ENCODE peak calls at places on chromosomes 6 and 20, in ten cellular contexts. One of them, this sample, is unnamed.

GRCh38 chr6:150266309-150266708 is 102.5 kb upstream of the IYD start:
- DNase-seq in gastrocnemius medialis: no peak
- DNase-seq in CD8-positive, alpha-beta memory T cell: no peak
- DNase-seq in tibial nerve: no peak
- DNase-seq in lung: no peak
- DNase-seq in endothelial cell of umbilical vein: no peak
- DNase-seq in thoracic aorta: no peak
- DNase-seq in cardiac muscle cell: no peak
- DNase-seq in heart right ventricle: no peak
- DNase-seq in fibroblast of lung: no peak
- DNase-seq in this sample: no peak

GRCh38 chr6:45504947-45505346 is 127.2 kb upstream of the SUPT3H start:
- DNase-seq in heart right ventricle: no peak
- DNase-seq in CD8-positive, alpha-beta memory T cell: no peak
- DNase-seq in endothelial cell of umbilical vein: peak
- DNase-seq in lung: peak
- DNase-seq in gastrocnemius medialis: peak
- DNase-seq in thoracic aorta: no peak
- DNase-seq in fibroblast of lung: peak
- DNase-seq in cardiac muscle cell: peak
- DNase-seq in tibial nerve: no peak
- DNase-seq in this sample: no peak

GRCh38 chr6:85404497-85405174 is 45.2 kb upstream of the NT5E start:
- DNase-seq in cardiac muscle cell: peak
- DNase-seq in endothelial cell of umbilical vein: peak
- DNase-seq in fibroblast of lung: peak
- DNase-seq in thoracic aorta: peak
- DNase-seq in tibial nerve: no peak
- DNase-seq in heart right ventricle: no peak
- DNase-seq in gastrocnemius medialis: no peak
- DNase-seq in lung: no peak
- DNase-seq in CD8-positive, alpha-beta memory T cell: no peak
- DNase-seq in this sample: no peak

GRCh38 chr6:69220293-69220847 is 576.4 kb downstream of the LMBRD1 start:
- DNase-seq in thoracic aorta: no peak
- DNase-seq in endothelial cell of umbilical vein: no peak
- DNase-seq in fibroblast of lung: no peak
- DNase-seq in CD8-positive, alpha-beta memory T cell: no peak
- DNase-seq in tibial nerve: no peak
- DNase-seq in cardiac muscle cell: no peak
- DNase-seq in heart right ventricle: no peak
- DNase-seq in gastrocnemius medialis: no peak
- DNase-seq in lung: no peak
- DNase-seq in this sample: no peak

GRCh38 chr6:128641701-128642100 is 121.3 kb upstream of the PTPRK start:
- DNase-seq in lung: no peak
- DNase-seq in gastrocnemius medialis: no peak
- DNase-seq in endothelial cell of umbilical vein: no peak
- DNase-seq in tibial nerve: no peak
- DNase-seq in thoracic aorta: no peak
- DNase-seq in heart right ventricle: no peak
- DNase-seq in CD8-positive, alpha-beta memory T cell: no peak
- DNase-seq in cardiac muscle cell: peak
- DNase-seq in fibroblast of lung: peak
- DNase-seq in this sample: no peak

GRCh38 chr6:150200428-150201105 is 57.7 kb downstream of the PPP1R14C start:
- DNase-seq in endothelial cell of umbilical vein: no peak
- DNase-seq in gastrocnemius medialis: no peak
- DNase-seq in cardiac muscle cell: no peak
- DNase-seq in heart right ventricle: no peak
- DNase-seq in CD8-positive, alpha-beta memory T cell: no peak
- DNase-seq in tibial nerve: no peak
- DNase-seq in fibroblast of lung: no peak
- DNase-seq in lung: no peak
- DNase-seq in thoracic aorta: no peak
- DNase-seq in this sample: no peak

GRCh38 chr6:95686858-95687257 is 109.5 kb downstream of the MANEA start:
- DNase-seq in endothelial cell of umbilical vein: no peak
- DNase-seq in lung: no peak
- DNase-seq in gastrocnemius medialis: no peak
- DNase-seq in heart right ventricle: no peak
- DNase-seq in fibroblast of lung: no peak
- DNase-seq in cardiac muscle cell: no peak
- DNase-seq in tibial nerve: no peak
- DNase-seq in thoracic aorta: no peak
- DNase-seq in CD8-positive, alpha-beta memory T cell: no peak
- DNase-seq in this sample: no peak

GRCh38 chr6:52745764-52746201 is 17.5 kb downstream of the GSTA2 start:
- DNase-seq in gastrocnemius medialis: no peak
- DNase-seq in endothelial cell of umbilical vein: no peak
- DNase-seq in fibroblast of lung: no peak
- DNase-seq in thoracic aorta: no peak
- DNase-seq in tibial nerve: no peak
- DNase-seq in heart right ventricle: no peak
- DNase-seq in CD8-positive, alpha-beta memory T cell: no peak
- DNase-seq in cardiac muscle cell: no peak
- DNase-seq in lung: no peak
- DNase-seq in this sample: no peak

GRCh38 chr20:24990810-24991252 is 1.7 kb downstream of the APMAP start:
- DNase-seq in endothelial cell of umbilical vein: no peak
- DNase-seq in gastrocnemius medialis: no peak
- DNase-seq in tibial nerve: no peak
- DNase-seq in cardiac muscle cell: no peak
- DNase-seq in lung: no peak
- DNase-seq in CD8-positive, alpha-beta memory T cell: no peak
- DNase-seq in fibroblast of lung: no peak
- DNase-seq in heart right ventricle: no peak
- DNase-seq in thoracic aorta: no peak
- DNase-seq in this sample: no peak
- H3K27ac ChIP-seq in endothelial cell of umbilical vein: no peak
- H3K27ac ChIP-seq in gastrocnemius medialis: no peak
- H3K27ac ChIP-seq in tibial nerve: no peak
- H3K27ac ChIP-seq in cardiac muscle cell: no peak
- H3K27ac ChIP-seq in lung: no peak
- H3K27ac ChIP-seq in CD8-positive, alpha-beta memory T cell: no peak
- H3K27ac ChIP-seq in fibroblast of lung: no peak
- H3K27ac ChIP-seq in heart right ventricle: peak
- H3K27ac ChIP-seq in thoracic aorta: no peak
- H3K27ac ChIP-seq in this sample: peak

DNA sequence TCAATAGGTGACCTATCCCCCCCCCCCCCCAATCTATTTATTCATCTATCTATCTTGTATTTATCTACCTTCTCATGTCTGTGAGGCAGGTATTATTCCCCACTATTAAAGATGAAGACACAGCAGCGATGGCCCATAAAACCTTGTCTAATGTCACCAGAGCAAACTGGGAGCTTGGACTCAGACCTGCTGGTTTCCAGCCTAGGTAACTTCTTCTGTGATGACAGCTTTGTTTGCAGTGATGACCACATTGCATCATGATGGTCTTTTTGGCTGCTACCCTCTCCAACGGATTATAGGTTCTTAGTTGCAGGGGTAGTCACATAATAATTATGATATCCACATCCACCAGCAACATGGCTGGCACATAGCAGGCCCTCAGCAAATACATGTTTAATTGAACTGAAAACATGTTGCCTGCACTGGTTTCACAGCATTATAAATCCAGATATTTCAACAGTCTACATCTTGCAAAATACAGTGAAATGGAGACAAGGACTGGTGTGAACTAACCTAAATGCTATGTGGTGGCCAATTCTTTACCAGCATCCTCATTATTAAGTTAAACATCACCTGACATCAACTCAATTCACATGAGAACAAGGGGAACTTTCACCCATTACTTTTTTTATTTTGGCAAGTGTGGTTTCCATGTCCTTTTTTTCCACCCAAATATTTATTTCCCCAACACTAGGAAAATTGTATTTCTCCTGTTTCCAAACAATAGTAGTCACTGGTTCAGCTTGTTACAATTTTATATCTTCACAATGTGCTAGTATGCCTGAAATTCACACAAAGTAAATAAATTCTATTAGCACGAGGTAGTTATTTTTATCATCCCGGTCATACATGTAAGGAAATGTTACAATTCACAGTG is 712.5 kb upstream of the NRSN1 start:
- DNase-seq in thoracic aorta: no peak
- DNase-seq in heart right ventricle: no peak
- DNase-seq in CD8-positive, alpha-beta memory T cell: no peak
- DNase-seq in endothelial cell of umbilical vein: no peak
- DNase-seq in gastrocnemius medialis: no peak
- DNase-seq in tibial nerve: no peak
- DNase-seq in fibroblast of lung: peak
- DNase-seq in lung: no peak
- DNase-seq in cardiac muscle cell: peak
- DNase-seq in this sample: no peak
- H3K27ac ChIP-seq in thoracic aorta: no peak
- H3K27ac ChIP-seq in heart right ventricle: no peak
- H3K27ac ChIP-seq in CD8-positive, alpha-beta memory T cell: no peak
- H3K27ac ChIP-seq in endothelial cell of umbilical vein: no peak
- H3K27ac ChIP-seq in gastrocnemius medialis: no peak
- H3K27ac ChIP-seq in tibial nerve: no peak
- H3K27ac ChIP-seq in fibroblast of lung: no peak
- H3K27ac ChIP-seq in lung: no peak
- H3K27ac ChIP-seq in cardiac muscle cell: peak
- H3K27ac ChIP-seq in this sample: no peak

DNA sequence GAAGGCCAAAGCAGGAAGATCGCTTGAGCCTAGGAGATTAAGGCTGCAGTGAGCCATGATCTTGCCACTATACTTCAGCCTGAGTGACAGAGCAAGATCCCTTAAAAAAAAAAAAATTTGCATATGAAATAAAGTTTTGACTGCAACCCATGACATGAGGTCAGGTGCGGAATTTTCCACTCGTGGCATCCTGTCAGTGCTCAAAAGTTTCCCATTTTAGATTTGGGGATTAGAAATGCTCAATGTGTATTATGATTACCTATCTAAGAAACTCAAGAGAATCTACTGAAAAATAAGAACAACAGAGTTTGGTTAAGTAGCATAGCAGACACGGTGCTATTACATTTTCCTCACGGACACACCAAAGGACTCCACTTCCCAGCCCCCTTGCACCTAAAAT is 11.7 kb downstream of the SLC23A2 start:
- DNase-seq in thoracic aorta: no peak
- DNase-seq in gastrocnemius medialis: no peak
- DNase-seq in cardiac muscle cell: no peak
- DNase-seq in CD8-positive, alpha-beta memory T cell: no peak
- DNase-seq in heart right ventricle: no peak
- DNase-seq in lung: no peak
- DNase-seq in tibial nerve: no peak
- DNase-seq in fibroblast of lung: no peak
- DNase-seq in endothelial cell of umbilical vein: no peak
- DNase-seq in this sample: no peak
- H3K27ac ChIP-seq in thoracic aorta: no peak
- H3K27ac ChIP-seq in gastrocnemius medialis: no peak
- H3K27ac ChIP-seq in cardiac muscle cell: no peak
- H3K27ac ChIP-seq in CD8-positive, alpha-beta memory T cell: no peak
- H3K27ac ChIP-seq in heart right ventricle: no peak
- H3K27ac ChIP-seq in lung: no peak
- H3K27ac ChIP-seq in tibial nerve: peak
- H3K27ac ChIP-seq in fibroblast of lung: no peak
- H3K27ac ChIP-seq in endothelial cell of umbilical vein: no peak
- H3K27ac ChIP-seq in this sample: no peak

GRCh38 chr6:148492654-148493290 is 150.1 kb downstream of the SASH1 start:
- DNase-seq in thoracic aorta: no peak
- DNase-seq in cardiac muscle cell: no peak
- DNase-seq in tibial nerve: no peak
- DNase-seq in lung: no peak
- DNase-seq in endothelial cell of umbilical vein: no peak
- DNase-seq in heart right ventricle: no peak
- DNase-seq in fibroblast of lung: no peak
- DNase-seq in gastrocnemius medialis: no peak
- DNase-seq in CD8-positive, alpha-beta memory T cell: no peak
- DNase-seq in this sample: no peak

GRCh38 chr6:148493374-148493773 is 150.7 kb downstream of the SASH1 start:
- DNase-seq in lung: no peak
- DNase-seq in cardiac muscle cell: no peak
- DNase-seq in thoracic aorta: no peak
- DNase-seq in heart right ventricle: no peak
- DNase-seq in fibroblast of lung: no peak
- DNase-seq in tibial nerve: no peak
- DNase-seq in gastrocnemius medialis: no peak
- DNase-seq in endothelial cell of umbilical vein: no peak
- DNase-seq in CD8-positive, alpha-beta memory T cell: no peak
- DNase-seq in this sample: no peak

GRCh38 chr6:148495029-148495428 is 152.4 kb downstream of the SASH1 start:
- DNase-seq in gastrocnemius medialis: no peak
- DNase-seq in tibial nerve: no peak
- DNase-seq in heart right ventricle: no peak
- DNase-seq in CD8-positive, alpha-beta memory T cell: no peak
- DNase-seq in cardiac muscle cell: no peak
- DNase-seq in lung: no peak
- DNase-seq in endothelial cell of umbilical vein: no peak
- DNase-seq in fibroblast of lung: no peak
- DNase-seq in thoracic aorta: no peak
- DNase-seq in this sample: no peak

GRCh38 chr6:148491638-148492210 is 149.1 kb downstream of the SASH1 start:
- DNase-seq in lung: no peak
- DNase-seq in CD8-positive, alpha-beta memory T cell: no peak
- DNase-seq in gastrocnemius medialis: no peak
- DNase-seq in fibroblast of lung: no peak
- DNase-seq in endothelial cell of umbilical vein: no peak
- DNase-seq in thoracic aorta: no peak
- DNase-seq in cardiac muscle cell: no peak
- DNase-seq in heart right ventricle: no peak
- DNase-seq in tibial nerve: no peak
- DNase-seq in this sample: no peak

GRCh38 chr6:148494226-148494625 is 151.6 kb downstream of the SASH1 start:
- DNase-seq in endothelial cell of umbilical vein: no peak
- DNase-seq in lung: no peak
- DNase-seq in fibroblast of lung: no peak
- DNase-seq in thoracic aorta: no peak
- DNase-seq in CD8-positive, alpha-beta memory T cell: no peak
- DNase-seq in cardiac muscle cell: no peak
- DNase-seq in heart right ventricle: no peak
- DNase-seq in tibial nerve: no peak
- DNase-seq in gastrocnemius medialis: no peak
- DNase-seq in this sample: no peak
- H3K27ac ChIP-seq in endothelial cell of umbilical vein: no peak
- H3K27ac ChIP-seq in lung: no peak
- H3K27ac ChIP-seq in fibroblast of lung: peak
- H3K27ac ChIP-seq in thoracic aorta: peak
- H3K27ac ChIP-seq in CD8-positive, alpha-beta memory T cell: no peak
- H3K27ac ChIP-seq in cardiac muscle cell: no peak
- H3K27ac ChIP-seq in heart right ventricle: peak
- H3K27ac ChIP-seq in tibial nerve: peak
- H3K27ac ChIP-seq in gastrocnemius medialis: peak
- H3K27ac ChIP-seq in this sample: no peak

GRCh38 chr6:144214622-144215401 is 64.5 kb downstream of the STX11 start:
- DNase-seq in cardiac muscle cell: no peak
- DNase-seq in fibroblast of lung: no peak
- DNase-seq in gastrocnemius medialis: no peak
- DNase-seq in endothelial cell of umbilical vein: no peak
- DNase-seq in lung: no peak
- DNase-seq in heart right ventricle: peak
- DNase-seq in thoracic aorta: no peak
- DNase-seq in CD8-positive, alpha-beta memory T cell: no peak
- DNase-seq in tibial nerve: no peak
- DNase-seq in this sample: peak
- H3K27ac ChIP-seq in cardiac muscle cell: peak
- H3K27ac ChIP-seq in fibroblast of lung: no peak
- H3K27ac ChIP-seq in gastrocnemius medialis: peak
- H3K27ac ChIP-seq in endothelial cell of umbilical vein: no peak
- H3K27ac ChIP-seq in lung: no peak
- H3K27ac ChIP-seq in heart right ventricle: peak
- H3K27ac ChIP-seq in thoracic aorta: peak
- H3K27ac ChIP-seq in CD8-positive, alpha-beta memory T cell: peak
- H3K27ac ChIP-seq in tibial nerve: peak
- H3K27ac ChIP-seq in this sample: peak